ENCODE peak calls at places on chromosomes 12 and 14, in nine cellular contexts. X, D, B, U, Z, O, N, P and W are unnamed samples.

GRCh38 chr14:92917041-92917940 is 5.7 kb upstream of the CHGA start:
- DNase-seq in P (no peak), X (no peak), Z (no peak), U (peak; percentile 28), N (no peak), D (no peak), B (no peak), O (no peak), W (no peak)

GRCh38 chr14:64723691-64724577 is 19.7 kb downstream of the PLEKHG3 start:
- DNase-seq in P (no peak), Z (no peak), D (no peak), U (no peak), B (peak; percentile 11), N (no peak), X (no peak), O (no peak), W (no peak)

GRCh38 chr14:94446126-94446525 is 6.5 kb downstream of the SERPINA11 start:
- DNase-seq in X (no peak), O (no peak), N (no peak), Z (no peak), P (no peak), U (no peak), D (no peak), B (no peak), W (no peak)

GRCh38 chr14:38098074-38098846 is 109.4 kb upstream of the SSTR1 start:
- DNase-seq in O (no peak), P (peak; percentile 63), U (no peak), D (peak; percentile 26), Z (no peak), B (peak; percentile 71), N (peak; percentile 77), X (peak; percentile 35), W (peak; percentile 93)

GRCh38 chr14:96747608-96748007 is 49.6 kb upstream of the VRK1 start:
- DNase-seq in Z (no peak), D (no peak), N (no peak), X (no peak), P (no peak), B (no peak), U (no peak), O (peak; percentile 50), W (no peak)

GRCh38 chr12:98736352-98737326 is 91.5 kb downstream of the APAF1 start:
- DNase-seq in X (no peak), B (no peak), D (no peak), U (peak; percentile 27), O (no peak), P (no peak), N (peak; percentile 62), Z (no peak), W (no peak)

GRCh38 chr12:102365365-102365764 is 115.0 kb downstream of the IGF1 start:
- DNase-seq in U (no peak), N (no peak), B (no peak), P (no peak), X (no peak), Z (no peak), D (no peak), O (no peak), W (no peak)

GRCh38 chr12:131505561-131505960 is 205.3 kb upstream of the SFSWAP start:
- DNase-seq in N (no peak), O (peak; percentile 28), Z (no peak), B (no peak), X (no peak), P (no peak), U (no peak), D (no peak), W (no peak)

GRCh38 chr12:51415931-51416330 is 8.7 kb upstream of the SLC4A8 start:
- DNase-seq in Z (no peak), O (no peak), P (no peak), U (no peak), N (no peak), D (no peak), X (no peak), B (no peak), W (no peak)

GRCh38 chr12:124497658-124498057 is 69.8 kb downstream of the NCOR2 start:
- DNase-seq in X (peak; percentile 85), O (peak; percentile 90), U (peak; percentile 84), P (peak; percentile 87), Z (no peak), B (peak; percentile 96), N (peak; percentile 91), D (peak; percentile 83), W (no peak)

GRCh38 chr12:1848741-1849140 is 28.4 kb downstream of the LRTM2 start:
- DNase-seq in X (no peak), N (no peak), D (no peak), O (peak; percentile 36), Z (no peak), U (no peak), P (no peak), B (no peak), W (no peak)

GRCh38 chr12:30989754-30990153 is 63.2 kb downstream of the TSPAN11 start:
- DNase-seq in N (no peak), U (peak; percentile 49), D (no peak), B (no peak), X (no peak), O (no peak), Z (no peak), P (no peak), W (no peak)

GRCh38 chr12:64903738-64904137 is 79.3 kb downstream of the TBC1D30 start:
- DNase-seq in O (no peak), N (no peak), P (peak; percentile 20), U (no peak), D (peak; percentile 3), Z (no peak), B (peak; percentile 78), X (no peak), W (no peak)

GRCh38 chr14:64411001-64411400 is 22.8 kb downstream of the MTHFD1 start:
- DNase-seq in Z (no peak), X (no peak), O (no peak), D (no peak), P (no peak), N (no peak), U (no peak), B (no peak), W (no peak)

GRCh38 chr12:6281081-6281809 is 29.2 kb upstream of the PLEKHG6 start:
- DNase-seq in Z (no peak), X (no peak), U (no peak), B (no peak), P (no peak), N (no peak), O (peak; percentile 56), D (no peak), W (no peak)

GRCh38 chr12:120224304-120225199 is 23.6 kb upstream of the RPLP0 start:
- DNase-seq in U (peak; percentile 90), X (peak; percentile 41), N (no peak), Z (peak; percentile 84), B (no peak), O (no peak), D (peak; percentile 31), P (no peak), W (no peak)

GRCh38 chr12:118783703-118784102 is 197.6 kb upstream of the SRRM4 start:
- DNase-seq in P (no peak), D (no peak), N (no peak), Z (no peak), X (no peak), B (no peak), U (no peak), O (no peak), W (no peak)

DNA sequence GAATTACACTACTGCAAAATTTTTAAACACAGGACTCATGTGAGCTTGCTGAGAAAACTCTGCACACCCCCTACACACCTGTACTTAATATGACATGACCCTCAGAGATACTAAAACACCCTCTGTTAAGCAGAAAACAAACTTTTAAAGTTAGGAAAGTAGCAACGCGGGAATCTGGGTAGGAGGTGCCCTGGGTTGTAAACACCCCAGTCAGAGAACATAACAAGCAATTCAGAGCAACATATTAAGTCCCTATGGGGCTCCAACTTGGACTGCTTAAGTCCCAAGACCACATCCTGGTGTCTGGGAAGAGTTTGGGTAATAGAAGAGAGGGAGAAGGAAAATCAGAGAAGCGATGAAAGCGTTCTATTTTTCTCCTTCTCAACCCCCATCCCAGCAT is 1.2 kb downstream of the ATF7 start:
- DNase-seq in O (no peak), D (peak; percentile 14), U (no peak), N (no peak), X (peak; percentile 23), Z (no peak), B (peak; percentile 42), P (no peak), W (no peak)
- TF ChIP-seq CTCF in O (no peak), D (no peak), U (no peak), N (no peak), X (no peak), Z (no peak), B (no peak), P (no peak), W (no peak)

GRCh38 chr12:108833757-108834472 is 23.5 kb downstream of the SSH1 start:
- DNase-seq in P (peak; percentile 89), N (peak; percentile 90), Z (no peak), B (peak; percentile 90), X (peak; percentile 89), D (peak; percentile 87), U (peak; percentile 57), O (no peak), W (no peak)
- H3K4me3 ChIP-seq in P (peak overlapping the region; percentile 24), N (peak overlapping the region; percentile 37), Z (no peak overlapping the region), B (peak overlapping the region; percentile 3), X (no peak overlapping the region), D (peak overlapping the region; percentile 15), U (no peak overlapping the region), O (peak overlapping the region; percentile 40), W (no peak overlapping the region)

DNA sequence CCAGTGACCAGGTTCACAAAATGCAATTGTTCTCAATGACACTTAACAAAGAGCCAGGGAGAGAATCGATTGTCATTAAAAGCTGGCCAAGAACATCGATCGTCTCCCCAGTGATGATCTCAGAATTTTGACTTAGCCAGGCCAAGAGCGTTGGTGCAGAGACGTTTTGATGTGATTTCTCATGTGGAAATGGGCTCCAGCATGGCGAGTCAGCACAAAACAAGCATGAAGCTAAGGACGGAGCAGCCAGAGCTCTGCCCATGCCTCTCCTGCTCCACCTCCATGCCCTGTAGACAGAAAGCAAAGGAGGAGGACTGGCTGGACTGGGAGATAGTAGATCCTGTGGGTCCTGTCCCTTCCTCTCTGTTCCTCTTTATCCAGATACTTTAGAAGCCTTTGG is 270.7 kb downstream of the FOXN3 start:
- DNase-seq in O (no peak), B (no peak), D (no peak), N (peak; percentile 14), P (no peak), U (no peak), Z (no peak), X (peak; percentile 27), W (no peak)
- TF ChIP-seq CTCF in O (no peak), B (no peak), D (no peak), N (no peak), P (no peak), U (no peak), Z (no peak), X (no peak), W (no peak)

DNA sequence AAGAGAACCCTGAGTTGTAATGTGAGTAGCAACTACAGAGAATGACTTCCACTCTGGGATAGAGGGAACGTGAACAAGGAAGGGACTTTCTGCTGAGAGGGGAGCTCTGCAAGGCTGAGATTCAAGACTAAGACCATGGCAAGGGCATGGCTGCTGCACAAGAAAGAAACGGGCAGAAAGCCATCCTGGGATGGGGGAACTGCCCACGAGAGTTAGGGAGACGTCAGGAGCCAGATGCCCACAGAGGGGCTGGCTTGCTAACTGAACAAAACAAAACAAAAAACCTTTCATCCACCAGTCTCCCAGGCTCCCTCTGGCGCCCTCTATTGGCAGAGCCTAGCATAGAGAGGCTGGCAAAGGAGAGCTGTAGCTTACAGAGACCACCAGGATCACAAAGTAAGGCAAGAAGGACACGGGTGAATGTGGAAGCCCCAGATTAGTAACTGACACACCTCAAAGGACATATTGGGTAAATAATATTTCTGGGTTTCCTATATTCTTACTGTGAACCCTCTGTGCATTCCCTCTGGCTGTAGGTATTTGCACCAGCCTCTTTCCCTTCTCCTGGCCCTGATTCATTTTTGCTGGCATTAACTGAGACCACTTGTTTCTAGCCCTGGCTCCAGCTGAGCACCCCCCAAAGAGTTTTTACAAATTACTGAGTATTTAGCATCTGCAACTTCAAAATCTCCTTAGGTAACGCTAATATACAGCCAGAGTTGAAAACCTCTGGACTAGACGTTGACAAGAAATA is 338.3 kb downstream of the EMP1 start:
- DNase-seq in X (peak; percentile 61), Z (peak; percentile 61), O (no peak), D (peak; percentile 67), U (peak; percentile 57), P (peak; percentile 1), N (peak; percentile 47), B (peak; percentile 62), W (no peak)
- H3K4me3 ChIP-seq in X (peak overlapping the region; percentile 45), Z (no peak overlapping the region), O (peak overlapping the region; percentile 53), D (peak overlapping the region; percentile 25), U (no peak overlapping the region), P (no peak overlapping the region), N (peak overlapping the region; percentile 43), B (no peak overlapping the region), W (peak overlapping the region; percentile 13)